ENCODE peak calls at places on chromosomes 16 and 17, in four cellular contexts. G is gastrocnemius medialis, F is endodermal cell, Q is A673. U is an unnamed sample. For H3K4me1 and H3K9me3, the result is how much of the 10 kb centered on the place peaks cover.

GRCh38 chr17:69093279-69093789 is 32.6 kb upstream of the ABCA9 start:
- DNase-seq in F (no peak), G (no peak), Q (no peak), U (no peak)

GRCh38 chr17:38590988-38591758 is 14.6 kb downstream of the SRCIN1 start:
- DNase-seq in G (no peak), F (no peak), Q (no peak), U (no peak)

GRCh38 chr17:68399638-68400403 is 57.5 kb downstream of the WIPI1 start:
- DNase-seq in F (peak), Q (no peak), G (no peak), U (no peak)

GRCh38 chr16:84718-85452 is 6.9 kb downstream of the MPG start:
- DNase-seq in Q (no peak), G (peak), F (no peak), U (peak)

GRCh38 chr17:68346448-68346847 is 55.2 kb downstream of the ARSG start:
- DNase-seq in G (no peak), Q (peak), F (no peak), U (no peak)

GRCh38 chr16:64297863-64298579 is 823.8 kb downstream of the CDH11 start:
- DNase-seq in F (no peak), Q (no peak), G (no peak), U (no peak)

GRCh38 chr16:17222756-17223411 is 247.9 kb downstream of the XYLT1 start:
- DNase-seq in Q (no peak), G (peak), F (peak), U (no peak)

GRCh38 chr17:70905796-70906195 is 736.5 kb downstream of the KCNJ2 start:
- DNase-seq in Q (no peak), G (no peak), F (no peak), U (peak)

GRCh38 chr16:12300946-12301500 is 324.5 kb downstream of the SNX29 start:
- DNase-seq in Q (no peak), F (no peak), G (no peak), U (no peak)

GRCh38 chr17:6046431-6046830 is 23.7 kb upstream of the WSCD1 start:
- DNase-seq in Q (no peak), F (no peak), G (no peak), U (no peak)

GRCh38 chr17:17783121-17783824 is 53.5 kb downstream of the SREBF1 start:
- DNase-seq in F (peak), G (peak), Q (peak), U (no peak)

GRCh38 chr16:68445458-68445857 is 2.9 kb downstream of the SMPD3 start:
- DNase-seq in G (no peak), Q (peak), F (peak), U (no peak)

GRCh38 chr16:87043273-87044030 is 273.7 kb downstream of the C16orf95 start:
- DNase-seq in Q (no peak), F (no peak), G (no peak), U (no peak)

GRCh38 chr17:31319253-31319661 is 2.2 kb downstream of the EVI2A start:
- DNase-seq in Q (no peak), F (no peak), G (no peak), U (no peak)

GRCh38 chr17:5122586-5123342 is 6.9 kb downstream of the USP6 start:
- DNase-seq in Q (peak), F (peak), G (no peak), U (no peak)

GRCh38 chr16:50301626-50302471 is 35.5 kb downstream of the ADCY7 start:
- DNase-seq in G (no peak), F (peak), Q (no peak), U (no peak)

GRCh38 chr17:49471089-49471683 is 23.9 kb upstream of the NGFR start:
- DNase-seq in F (peak), G (no peak), Q (no peak), U (no peak)

GRCh38 chr16:11824362-11824761 is 27.0 kb downstream of the RSL1D1 start:
- DNase-seq in G (peak), F (no peak), Q (no peak), U (no peak)

GRCh38 chr16:49639739-49640388 is 216.0 kb downstream of the ZNF423 start:
- DNase-seq in G (no peak), F (peak), Q (no peak), U (no peak)

GRCh38 chr16:83363521-83363920 is 444.3 kb upstream of the HSBP1 start:
- DNase-seq in F (no peak), G (no peak), Q (no peak), U (no peak)

GRCh38 chr17:21351366-21352065 is 24.6 kb upstream of the KCNJ12 start:
- DNase-seq in F (no peak), G (no peak), Q (no peak), U (no peak)

GRCh38 chr16:13766334-13766733 is 153.6 kb upstream of the ERCC4 start:
- DNase-seq in F (no peak), Q (no peak), G (no peak), U (no peak)

GRCh38 chr17:55760643-55761355 is 9.9 kb downstream of the PCTP start:
- DNase-seq in G (no peak), F (no peak), Q (no peak), U (no peak)

GRCh38 chr17:78128616-78129384 is at the start of gene TMC6:
- DNase-seq in G (no peak), Q (peak), F (peak), U (no peak)

GRCh38 chr17:67431210-67432015 is 54.3 kb downstream of the PITPNC1 start:
- DNase-seq in G (no peak), F (no peak), Q (peak), U (no peak)

GRCh38 chr16:89034573-89034961 is 57.6 kb upstream of the CBFA2T3 start:
- DNase-seq in Q (no peak), G (no peak), F (no peak), U (no peak)

GRCh38 chr16:50354629-50355456 is 13.9 kb downstream of the BRD7 start:
- DNase-seq in G (no peak), Q (peak), F (no peak), U (no peak)

GRCh38 chr17:82297804-82298537 is 19.4 kb downstream of the CD7 start:
- DNase-seq in G (peak), F (peak), Q (peak), U (peak)

GRCh38 chr17:58340623-58340876 is 11.5 kb downstream of the SUPT4H1 start:
- DNase-seq in Q (no peak), G (no peak), F (no peak), U (no peak)
- H3K4me1 ChIP-seq in Q (under half), G (under half), F (under half), U (under half)

GRCh38 chr16:85594621-85595298 is 18.4 kb upstream of the GSE1 start:
- DNase-seq in F (no peak), Q (no peak), G (no peak), U (no peak)

GRCh38 chr16:85595299-85595661 is 17.8 kb upstream of the GSE1 start:
- DNase-seq in Q (no peak), F (no peak), G (no peak), U (no peak)

GRCh38 chr16:85591381-85591780 is 21.7 kb upstream of the GSE1 start:
- DNase-seq in F (no peak), G (no peak), Q (no peak), U (no peak)

GRCh38 chr16:85593503-85594195 is 19.5 kb upstream of the GSE1 start:
- DNase-seq in Q (peak), G (no peak), F (peak), U (no peak)

GRCh38 chr16:85592700-85593502 is 20.2 kb upstream of the GSE1 start:
- DNase-seq in Q (peak), F (no peak), G (no peak), U (no peak)
- TF ChIP-seq CTCF in Q (no peak), F (no peak), G (no peak), U (no peak)

GRCh38 chr16:3295783-3296182 is 9.4 kb downstream of the TIGD7 start:
- DNase-seq in F (no peak), Q (no peak), G (no peak), U (no peak)
- H3K9me3 ChIP-seq in F (half or more), Q (half or more), G (under half), U (half or more)

GRCh38 chr16:67445126-67445426 is 14.2 kb downstream of the HSD11B2 start:
- DNase-seq in F (no peak), Q (no peak), G (no peak), U (no peak)
- H3K4me1 ChIP-seq in F (under half), Q (under half), G (half or more), U (under half)

GRCh38 chr16:79788949-79789348 is 188.4 kb upstream of the MAF start:
- DNase-seq in F (no peak), Q (no peak), G (no peak), U (no peak)

GRCh38 chr16:79784007-79784406 is 183.5 kb upstream of the MAF start:
- DNase-seq in F (no peak), Q (no peak), G (no peak), U (no peak)

GRCh38 chr16:79790854-79791253 is 190.3 kb upstream of the MAF start:
- DNase-seq in G (no peak), Q (no peak), F (no peak), U (no peak)

GRCh38 chr16:79786389-79786788 is 185.9 kb upstream of the MAF start:
- DNase-seq in G (no peak), F (no peak), Q (no peak), U (no peak)
- TF ChIP-seq CTCF in G (no peak), F (no peak), Q (no peak), U (no peak)

GRCh38 chr16:3375680-3376079 is 20.0 kb downstream of the OR2C1 start:
- DNase-seq in Q (no peak), G (no peak), F (no peak), U (no peak)
- H3K9me3 ChIP-seq in Q (under half), G (under half), F (under half), U (half or more)

GRCh38 chr17:76270127-76270592 is 5.0 kb downstream of the UBALD2 start:
- DNase-seq in G (no peak), Q (no peak), F (no peak), U (no peak)
- H3K4me1 ChIP-seq in G (half or more), Q (under half), F (under half), U (under half)

U was measured in thoracic aorta.